ENCODE peak calls at places on chromosomes 7 and 10, in four cellular contexts. E is hepatocyte, J is left lung, P is adrenal gland. Z is an unnamed sample. For H3K36me3, the result is how much of the 10 kb centered on the place peaks cover.

GRCh38 chr7:44103941-44104879 is at the start of gene AEBP1:
- DNase-seq in J (no peak), E (peak), P (no peak), Z (no peak)

GRCh38 chr10:61628875-61629513 is 33.7 kb upstream of the CABCOCO1 start:
- DNase-seq in J (no peak), E (peak), P (no peak), Z (peak)

GRCh38 chr7:54615545-54615944 is 73.4 kb downstream of the VSTM2A start:
- DNase-seq in J (no peak), P (no peak), E (no peak), Z (peak)

GRCh38 chr7:142481548-142481947 is 223.7 kb upstream of the PRSS58 start:
- DNase-seq in P (no peak), E (no peak), J (no peak), Z (no peak)

GRCh38 chr10:12042409-12042796 is 206 bp downstream of the UPF2 start:
- DNase-seq in P (no peak), J (no peak), E (peak), Z (no peak)

GRCh38 chr10:13349776-13350274 is 1.7 kb upstream of the SEPHS1 start:
- DNase-seq in J (peak), E (peak), P (peak), Z (peak)

GRCh38 chr10:75209325-75210192 is 1.0 kb upstream of the VDAC2 start:
- DNase-seq in P (peak), E (peak), J (peak), Z (no peak)

GRCh38 chr7:5599543-5600200 is 176.0 kb upstream of the TNRC18 start:
- DNase-seq in J (no peak), E (no peak), P (no peak), Z (no peak)

GRCh38 chr7:4134631-4135030 is 547.5 kb upstream of the FOXK1 start:
- DNase-seq in J (no peak), E (peak), P (no peak), Z (no peak)

GRCh38 chr10:387949-388660 is 252.8 kb downstream of the ZMYND11 start:
- DNase-seq in E (peak), P (peak), J (no peak), Z (no peak)

GRCh38 chr10:52316005-52316404 is 1.9 kb downstream of the DKK1 start:
- DNase-seq in P (no peak), J (no peak), E (no peak), Z (no peak)

GRCh38 chr7:46933596-46933995 is 648.3 kb downstream of the TNS3 start:
- DNase-seq in P (no peak), J (no peak), E (no peak), Z (peak)

GRCh38 chr7:97064972-97065587 is 40.4 kb upstream of the DLX5 start:
- DNase-seq in E (peak), P (no peak), J (no peak), Z (peak)

GRCh38 chr7:14900051-14900450 is 2.5 kb downstream of the DGKB start:
- DNase-seq in E (no peak), J (no peak), P (no peak), Z (peak)

GRCh38 chr10:13904053-13904452 is 317.3 kb downstream of the PRPF18 start:
- DNase-seq in E (no peak), P (peak), J (no peak), Z (no peak)

GRCh38 chr7:105829681-105830322 is 46.6 kb downstream of the ATXN7L1 start:
- DNase-seq in P (no peak), E (no peak), J (no peak), Z (no peak)

GRCh38 chr10:77692782-77693181 is 55.2 kb upstream of the KCNMA1 start:
- DNase-seq in J (no peak), E (no peak), P (no peak), Z (peak)

GRCh38 chr7:93307131-93307660 is 75.0 kb downstream of the VPS50 start:
- DNase-seq in P (no peak), E (no peak), J (no peak), Z (peak)

GRCh38 chr7:54339074-54339473 is 203.1 kb upstream of the VSTM2A start:
- DNase-seq in E (peak), P (no peak), J (no peak), Z (no peak)

GRCh38 chr10:21552638-21553037 is 18.6 kb downstream of the MLLT10 start:
- DNase-seq in J (no peak), E (no peak), P (no peak), Z (no peak)

GRCh38 chr10:16809074-16809718 is 8.0 kb downstream of the RSU1 start:
- DNase-seq in E (peak), P (peak), J (no peak), Z (peak)

GRCh38 chr7:43879477-43879876 is 10.2 kb upstream of the MRPS24 start:
- DNase-seq in J (no peak), E (no peak), P (no peak), Z (peak)

GRCh38 chr7:133804127-133804526 is 323.0 kb upstream of the LRGUK start:
- DNase-seq in E (no peak), P (no peak), J (no peak), Z (no peak)

GRCh38 chr10:33057620-33058019 is 99.6 kb upstream of the ITGB1 start:
- DNase-seq in P (no peak), J (no peak), E (no peak), Z (no peak)

GRCh38 chr10:21515581-21516269 is 9.8 kb downstream of the SKIDA1 start:
- DNase-seq in P (no peak), J (no peak), E (no peak), Z (no peak)

GRCh38 chr7:17492437-17492836 is 194.0 kb downstream of the AHR start:
- DNase-seq in J (no peak), E (no peak), P (no peak), Z (peak)

GRCh38 chr10:4708123-4708759 is 117.8 kb upstream of the AKR1E2 start:
- DNase-seq in E (no peak), P (no peak), J (no peak), Z (no peak)

GRCh38 chr10:49282879-49283321 is 16.1 kb upstream of the C10orf71 start:
- DNase-seq in P (no peak), J (peak), E (no peak), Z (no peak)

GRCh38 chr10:127976286-127976685 is 69.4 kb downstream of the PTPRE start:
- DNase-seq in P (peak), E (no peak), J (no peak), Z (no peak)

GRCh38 chr7:34156336-34156735 is 251.0 kb downstream of the BMPER start:
- DNase-seq in J (no peak), E (no peak), P (no peak), Z (no peak)

GRCh38 chr10:47078393-47079163 is 167.3 kb downstream of the PTPN20 start:
- DNase-seq in J (no peak), E (no peak), P (no peak), Z (no peak)

DNA sequence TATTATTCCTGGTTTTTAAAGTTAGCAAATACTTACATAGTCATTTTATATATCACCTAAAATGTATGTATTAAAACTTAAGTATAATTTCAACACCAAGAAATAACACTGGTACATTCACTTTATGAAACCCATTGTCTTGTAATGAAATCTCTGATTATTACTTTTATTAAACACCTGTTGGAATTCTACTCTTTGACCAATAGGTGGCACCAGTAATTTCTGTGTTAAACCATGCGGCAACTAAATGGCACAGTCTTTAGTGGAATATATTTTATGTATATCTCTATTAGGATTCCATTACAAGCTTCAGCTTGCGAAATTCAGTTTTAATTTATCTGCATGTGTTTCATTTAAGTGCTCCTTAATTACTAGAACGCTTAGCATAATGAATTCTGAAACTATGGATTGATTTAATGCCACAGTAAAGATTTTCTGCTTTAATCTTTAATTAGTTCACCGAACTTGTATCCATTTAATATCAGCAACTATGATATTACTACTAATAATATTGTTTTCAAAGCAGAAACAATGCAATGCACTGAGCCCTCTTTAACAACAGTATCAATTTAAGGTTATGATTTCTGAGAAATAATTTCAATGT is 181.3 kb downstream of the MAGI2 start:
- DNase-seq in P (no peak), E (peak), J (no peak), Z (peak)
- TF ChIP-seq CTCF in P (peak), E (peak), J (peak), Z (peak)

GRCh38 chr10:73446926-73447325 is 13.6 kb upstream of the MSS51 start:
- DNase-seq in E (no peak), P (no peak), J (no peak), Z (no peak)

GRCh38 chr10:73448384-73448783 is 15.0 kb upstream of the MSS51 start:
- DNase-seq in P (no peak), J (no peak), E (no peak), Z (no peak)
- H3K36me3 ChIP-seq in P (under half), J (under half), E (under half), Z (under half)

GRCh38 chr10:7576340-7576739 is 90.4 kb downstream of the ITIH5 start:
- DNase-seq in J (no peak), E (no peak), P (no peak), Z (no peak)

GRCh38 chr10:7572435-7572834 is 94.3 kb downstream of the ITIH5 start:
- DNase-seq in E (peak), P (no peak), J (no peak), Z (no peak)

GRCh38 chr10:7579681-7580080 is 87.1 kb downstream of the ITIH5 start:
- DNase-seq in E (no peak), P (no peak), J (no peak), Z (no peak)

GRCh38 chr10:7580520-7580919 is 86.2 kb downstream of the ITIH5 start:
- DNase-seq in J (no peak), E (no peak), P (no peak), Z (no peak)

DNA sequence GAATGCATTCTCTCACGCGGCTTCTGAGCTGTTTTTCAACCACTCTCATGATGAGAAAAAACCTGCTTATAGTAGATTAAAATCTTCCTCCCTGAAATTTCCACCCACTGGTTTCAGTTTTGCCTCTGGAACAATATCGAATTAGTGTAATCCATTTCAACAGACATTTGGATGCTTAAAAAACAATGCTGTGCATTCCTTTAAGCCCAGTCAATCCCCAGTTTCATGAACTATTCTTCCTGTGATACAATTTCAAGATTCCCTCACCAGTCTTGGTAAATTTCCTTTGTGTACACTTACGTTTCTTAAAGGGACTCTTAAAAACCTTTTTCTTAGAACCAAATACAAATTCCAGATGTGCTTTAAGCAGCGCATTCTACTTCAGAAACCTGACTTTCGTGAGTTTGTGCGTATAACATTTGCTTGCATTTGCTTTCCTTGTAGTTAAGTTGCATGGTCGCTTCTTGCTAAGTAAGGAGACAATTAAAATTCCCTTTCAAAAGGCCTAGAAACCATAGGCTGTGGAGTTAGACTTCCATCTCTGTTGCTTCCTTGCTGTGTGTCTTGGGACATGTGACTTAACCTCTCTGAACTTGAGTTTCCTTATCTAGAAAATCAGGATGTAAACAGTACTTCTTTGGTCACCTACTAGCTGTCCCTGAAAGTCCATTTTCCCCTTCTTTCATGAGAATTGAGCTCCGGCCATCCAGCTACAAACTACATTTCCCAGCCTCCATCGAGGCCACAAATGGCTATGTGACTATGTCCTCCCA is 89.4 kb downstream of the ITIH5 start:
- DNase-seq in E (no peak), J (no peak), P (no peak), Z (no peak)
- H3K4me3 ChIP-seq in E (no peak), J (no peak), P (no peak), Z (no peak)

GRCh38 chr7:50696810-50697582 is 85.7 kb downstream of the GRB10 start:
- DNase-seq in P (no peak), E (no peak), J (no peak), Z (peak)
- TF ChIP-seq CTCF in P (no peak), E (peak), J (peak), Z (peak)

DNA sequence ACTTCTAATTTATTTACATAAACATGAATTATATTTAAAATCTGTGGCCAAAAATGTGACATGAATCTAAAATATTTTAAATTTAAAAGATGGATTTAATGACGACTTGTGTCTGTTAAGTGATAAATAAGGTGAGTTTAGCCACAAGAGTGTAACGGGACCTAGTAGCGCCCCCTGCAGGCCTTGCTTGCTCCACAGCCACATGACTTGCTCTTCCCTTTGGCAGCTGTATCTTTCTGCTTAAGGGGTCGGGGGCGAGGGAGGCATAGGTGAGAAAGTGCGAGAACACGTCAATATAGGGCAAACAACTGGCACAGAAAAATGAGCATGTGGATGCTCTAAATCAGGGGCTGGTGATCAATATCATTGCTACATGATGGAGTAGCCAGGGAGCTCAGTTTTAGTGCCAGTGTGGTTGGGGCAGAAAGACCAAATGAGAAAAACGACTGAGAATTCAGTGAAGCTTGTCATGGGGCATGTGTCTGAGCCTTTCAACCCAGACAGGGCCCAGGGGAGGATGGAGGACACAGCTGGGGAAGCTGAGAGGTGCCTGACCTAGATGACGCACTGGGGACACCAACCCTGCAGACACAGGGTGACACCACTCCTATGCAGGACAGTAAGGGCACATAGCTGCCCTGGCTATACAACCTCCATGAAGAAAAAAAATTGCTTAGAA is 49.8 kb downstream of the PAXIP1 start:
- DNase-seq in P (peak), E (peak), J (no peak), Z (peak)
- H3K36me3 ChIP-seq in P (under half), E (under half), J (half or more), Z (under half)

GRCh38 chr10:112373912-112374338 is at the start of gene ACSL5:
- DNase-seq in P (no peak), E (peak), J (no peak), Z (no peak)

GRCh38 chr10:112374724-112375541 is 1.0 kb downstream of the ACSL5 start:
- DNase-seq in J (no peak), E (no peak), P (no peak), Z (no peak)

GRCh38 chr10:112379635-112380296 is 5.8 kb downstream of the ACSL5 start:
- DNase-seq in P (no peak), E (peak), J (no peak), Z (peak)

GRCh38 chr10:112376578-112376855 is 2.6 kb downstream of the ACSL5 start:
- DNase-seq in J (no peak), E (no peak), P (no peak), Z (no peak)

GRCh38 chr10:112375721-112376577 is 2.0 kb downstream of the ACSL5 start:
- DNase-seq in P (peak), E (no peak), J (peak), Z (no peak)
- H3K4me3 ChIP-seq in P (no peak), E (no peak), J (peak), Z (no peak)

GRCh38 chr10:35027567-35027966 is 62.6 kb downstream of the CUL2 start:
- DNase-seq in P (no peak), E (no peak), J (no peak), Z (peak)
- TF ChIP-seq CTCF in P (peak), E (peak), J (peak), Z (peak)

DNA sequence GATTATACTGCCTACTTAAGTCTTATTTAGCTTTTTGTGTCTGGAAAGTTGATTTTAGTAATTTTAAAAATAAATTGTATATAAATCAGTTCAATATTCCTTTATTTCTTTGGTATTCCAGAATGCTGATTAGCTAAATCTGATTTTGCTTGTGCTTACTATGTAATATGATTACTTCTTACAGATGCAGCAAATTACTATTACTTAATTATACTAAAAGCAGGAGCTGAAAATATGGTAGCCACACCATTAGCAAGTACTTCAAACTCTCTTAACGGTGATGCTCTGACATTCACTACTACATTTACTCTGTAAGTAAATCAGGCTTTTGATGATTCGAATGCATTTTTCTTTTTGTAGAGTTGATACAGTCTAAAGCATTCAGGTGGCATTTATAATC is 34.0 kb downstream of the ANLN start:
- DNase-seq in E (no peak), J (no peak), P (no peak), Z (no peak)
- H3K36me3 ChIP-seq in E (under half), J (under half), P (under half), Z (under half)

Z was measured in bronchial epithelial cell.